ENCODE peak calls at places on chromosomes 7 and 10, in four cellular contexts. G is K562, B is HepG2, H is SK-N-SH. A is an unnamed sample.

GRCh38 chr10:59885430-59886134 is 20.8 kb downstream of the CCDC6 start:
- DNase-seq in G (peak), B (no peak), H (no peak), A (no peak)

GRCh38 chr10:97517096-97517750 is 18.5 kb downstream of the UBTD1 start:
- DNase-seq in G (no peak), B (no peak), H (no peak), A (no peak)

GRCh38 chr10:123945506-123945905 is 53.9 kb upstream of the CPXM2 start:
- DNase-seq in G (no peak), B (no peak), H (no peak), A (peak)

GRCh38 chr7:73828107-73828803 is 2.5 kb upstream of the CLDN4 start:
- DNase-seq in G (peak), B (peak), H (peak), A (peak)

GRCh38 chr7:148367701-148368475 is 222.7 kb upstream of the C7orf33 start:
- DNase-seq in G (no peak), B (no peak), H (no peak), A (no peak)

GRCh38 chr7:115707236-115707635 is 323.3 kb downstream of the TFEC start:
- DNase-seq in G (no peak), B (peak), H (no peak), A (peak)

GRCh38 chr7:151796091-151796870 is 80.6 kb downstream of the PRKAG2 start:
- DNase-seq in G (no peak), B (no peak), H (no peak), A (peak)

GRCh38 chr7:36045830-36046341 is 107.2 kb upstream of the EEPD1 start:
- DNase-seq in G (no peak), B (no peak), H (no peak), A (no peak)

GRCh38 chr10:101367569-101368453 is 13.8 kb downstream of the BTRC start:
- DNase-seq in G (peak), B (no peak), H (no peak), A (peak)

GRCh38 chr7:107435749-107436148 is 34.1 kb upstream of the GPR22 start:
- DNase-seq in G (no peak), B (no peak), H (no peak), A (no peak)

GRCh38 chr7:50631639-50632038 is 66.4 kb upstream of the DDC start:
- DNase-seq in G (no peak), B (no peak), H (no peak), A (no peak)

GRCh38 chr10:93991596-93992284 is 2.0 kb upstream of the PLCE1 start:
- DNase-seq in G (no peak), B (peak), H (no peak), A (peak)

GRCh38 chr10:71756441-71757191 is 16.7 kb downstream of the VSIR start:
- DNase-seq in G (no peak), B (no peak), H (no peak), A (no peak)

GRCh38 chr10:129769381-129770116 is 194.5 kb downstream of the EBF3 start:
- DNase-seq in G (no peak), B (no peak), H (no peak), A (no peak)

GRCh38 chr7:2299131-2299829 is 15.0 kb downstream of the SNX8 start:
- DNase-seq in G (no peak), B (no peak), H (no peak), A (no peak)

GRCh38 chr7:2717293-2717904 is 29.4 kb downstream of the AMZ1 start:
- DNase-seq in G (peak), B (no peak), H (peak), A (no peak)

GRCh38 chr10:17028843-17029580 is 100.6 kb downstream of the CUBN start:
- DNase-seq in G (no peak), B (no peak), H (no peak), A (no peak)

GRCh38 chr7:77327932-77328628 is 88.1 kb downstream of the GSAP start:
- DNase-seq in G (no peak), B (no peak), H (no peak), A (no peak)

GRCh38 chr7:78448915-78449314 is 650.3 kb downstream of the PHTF2 start:
- DNase-seq in G (no peak), B (no peak), H (peak), A (no peak)
- TF ChIP-seq REST in G (no peak), B (no peak), H (no peak), A (no peak)

GRCh38 chr10:35781643-35782035 is 139.5 kb upstream of the FZD8 start:
- DNase-seq in G (peak), B (peak), H (peak), A (no peak)
- TF ChIP-seq ELF1 in G (no peak), B (no peak), H (no peak), A (no peak)

GRCh38 chr10:25177093-25177753 is 2.4 kb downstream of the GPR158 start:
- DNase-seq in G (no peak), B (no peak), H (no peak), A (no peak)

GRCh38 chr10:25174461-25175230 is at the start of gene GPR158:
- DNase-seq in G (peak), B (peak), H (peak), A (peak)

GRCh38 chr10:25176421-25176968 is 1.7 kb downstream of the GPR158 start:
- DNase-seq in G (no peak), B (no peak), H (peak), A (no peak)

GRCh38 chr10:25177754-25178135 is 2.9 kb downstream of the GPR158 start:
- DNase-seq in G (no peak), B (no peak), H (no peak), A (no peak)

GRCh38 chr10:25175527-25176420 is 973 bp downstream of the GPR158 start:
- DNase-seq in G (no peak), B (no peak), H (peak), A (no peak)
- TF ChIP-seq REST in G (no peak), B (peak), H (peak), A (peak)

GRCh38 chr7:156764016-156764669 is 123.6 kb downstream of the RNF32 start:
- DNase-seq in G (peak), B (peak), H (peak), A (peak)
- TF ChIP-seq ELF1 in G (no peak), B (no peak), H (no peak), A (no peak)